ENCODE peak calls at places on chromosomes 3 and 15, in four cellular contexts. B, N, O and E are unnamed samples.
A peak's percentile ranks its signal among the peaks of the same experiment; 100 is the strongest.

GRCh38 chr3:38984110-38984509 is 67.6 kb downstream of the SCN11A start:
- DNase-seq in B (no peak), N (no peak), O (no peak), E (no peak)

GRCh38 chr3:151544164-151544548 is 83.3 kb upstream of the IGSF10 start:
- DNase-seq in B (no peak), N (no peak), O (no peak), E (no peak)

GRCh38 chr15:45640610-45641009 is 5.8 kb downstream of the SQOR start:
- DNase-seq in B (no peak), N (no peak), O (no peak), E (no peak)

GRCh38 chr15:80474751-80475295 is 70.6 kb downstream of the ARNT2 start:
- DNase-seq in B (no peak), N (no peak), O (no peak), E (no peak)

GRCh38 chr15:89472785-89473256 is 23.6 kb downstream of the RHCG start:
- DNase-seq in B (peak; percentile 83), N (peak; percentile 28), O (peak; percentile 75), E (peak; percentile 72)

GRCh38 chr3:140091143-140091542 is 156.2 kb downstream of the CLSTN2 start:
- DNase-seq in B (no peak), N (no peak), O (no peak), E (no peak)

GRCh38 chr3:150722267-150722666 is 18.5 kb upstream of the ERICH6 start:
- DNase-seq in B (no peak), N (no peak), O (no peak), E (no peak)

GRCh38 chr3:7306900-7307299 is 446.0 kb downstream of the GRM7 start:
- DNase-seq in B (no peak), N (no peak), O (no peak), E (no peak)

GRCh38 chr15:92809880-92810361 is 90.2 kb upstream of the CHD2 start:
- DNase-seq in B (peak; percentile 83), N (no peak), O (peak; percentile 85), E (peak; percentile 74)

GRCh38 chr15:50234764-50235163 is 30.8 kb downstream of the HDC start:
- DNase-seq in B (no peak), N (no peak), O (no peak), E (no peak)

GRCh38 chr15:83210619-83211018 is 3.0 kb upstream of the HDGFL3 start:
- DNase-seq in B (no peak), N (no peak), O (peak; percentile 34), E (peak; percentile 52)

GRCh38 chr3:195271859-195272243 is 892 bp upstream of the XXYLT1 start:
- DNase-seq in B (no peak), N (no peak), O (no peak), E (no peak)
- H3K4me3 ChIP-seq in B (peak overlapping the region; percentile 93), N (peak overlapping the region; percentile 88), O (peak overlapping the region; percentile 68), E (no peak overlapping the region)

GRCh38 chr3:133230191-133230590 is 169.7 kb upstream of the BFSP2 start:
- DNase-seq in B (no peak), N (no peak), O (no peak), E (peak; percentile 12)
- H3K4me3 ChIP-seq in B (no peak overlapping the region), N (no peak overlapping the region), O (no peak overlapping the region), E (no peak overlapping the region)

GRCh38 chr3:45647148-45647619 is 42.0 kb upstream of the SACM1L start:
- DNase-seq in B (no peak), N (no peak), O (no peak), E (no peak)
- H3K4me3 ChIP-seq in B (no peak overlapping the region), N (no peak overlapping the region), O (no peak overlapping the region), E (no peak overlapping the region)

DNA sequence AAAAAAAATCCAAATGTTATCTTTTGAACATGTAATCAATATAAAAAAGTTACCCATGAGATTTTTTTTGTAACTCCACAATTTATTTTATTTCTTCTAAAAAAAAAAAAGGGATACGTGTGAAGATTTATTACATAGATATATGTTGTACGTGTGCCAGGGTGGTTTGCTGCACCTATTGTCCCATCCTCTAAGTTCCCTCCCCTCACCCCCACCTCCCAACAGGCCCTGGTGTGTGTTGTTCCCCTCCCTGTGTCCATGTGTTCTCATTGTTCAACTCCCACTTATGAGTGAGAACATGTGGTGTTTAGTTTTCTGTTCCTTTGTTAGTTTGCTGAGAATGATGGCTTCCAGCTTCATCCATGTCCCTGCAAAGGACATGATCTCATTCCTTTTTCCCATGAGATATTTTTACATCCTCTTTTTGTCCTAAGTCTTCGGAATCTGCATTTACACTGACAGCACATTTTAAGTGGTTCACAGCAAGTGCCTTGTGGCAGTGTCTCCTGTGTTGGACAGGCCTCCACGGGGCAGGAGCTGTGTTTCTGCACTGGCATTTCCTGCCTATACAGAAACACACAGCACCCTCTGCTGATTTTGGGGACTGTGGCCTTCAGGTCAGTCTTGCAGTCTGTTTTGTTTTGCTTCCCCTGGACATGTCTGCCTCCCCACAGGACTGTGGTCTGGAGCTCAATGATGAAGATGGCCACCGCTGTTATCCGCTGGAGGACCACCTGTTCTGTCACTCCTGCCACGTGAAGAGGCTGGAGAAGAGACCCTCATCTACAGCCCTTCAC is 12.8 kb upstream of the SACM1L start:
- DNase-seq in B (peak; percentile 75), N (no peak), O (no peak), E (no peak)
- H3K4me3 ChIP-seq in B (no peak overlapping the region), N (no peak overlapping the region), O (no peak overlapping the region), E (no peak overlapping the region)

GRCh38 chr3:141429371-141430035 is 57.3 kb upstream of the RASA2 start:
- DNase-seq in B (no peak), N (no peak), O (no peak), E (no peak)
- H3K4me3 ChIP-seq in B (no peak overlapping the region), N (no peak overlapping the region), O (no peak overlapping the region), E (no peak overlapping the region)